ENCODE peak calls at places on chromosomes 11 and 22, in nine cellular contexts. One of them, this sample, is unnamed.

GRCh38 chr11:73869234-73869949 is 7.3 kb downstream of the COA4 start:
- DNase-seq in activated T-helper 1 cell treated with anti-CD3 and anti-CD28 coated beads, Interleukin-2, amount 50 U/mL, for 16 hours: no peak
- DNase-seq in naive thymus-derived CD8-positive, alpha-beta T cell: no peak
- DNase-seq in Right ventricle myocardium inferior: no peak
- DNase-seq in effector memory CD8-positive, alpha-beta T cell: no peak
- DNase-seq in adrenal gland: peak
- DNase-seq in T-helper 9 cell: no peak
- DNase-seq in D341Med: no peak
- DNase-seq in activated CD8-positive, alpha-beta memory T cell treated with anti-CD3 and anti-CD28 coated beads for 4 hours: no peak
- DNase-seq in this sample: peak

GRCh38 chr11:78549624-78550409 is 24.8 kb downstream of the NARS2 start:
- DNase-seq in activated T-helper 1 cell treated with anti-CD3 and anti-CD28 coated beads, Interleukin-2, amount 50 U/mL, for 16 hours: no peak
- DNase-seq in naive thymus-derived CD8-positive, alpha-beta T cell: no peak
- DNase-seq in Right ventricle myocardium inferior: no peak
- DNase-seq in effector memory CD8-positive, alpha-beta T cell: no peak
- DNase-seq in adrenal gland: no peak
- DNase-seq in T-helper 9 cell: no peak
- DNase-seq in D341Med: no peak
- DNase-seq in activated CD8-positive, alpha-beta memory T cell treated with anti-CD3 and anti-CD28 coated beads for 4 hours: no peak
- DNase-seq in this sample: no peak

GRCh38 chr11:34840736-34841386 is 75.3 kb downstream of the APIP start:
- DNase-seq in activated T-helper 1 cell treated with anti-CD3 and anti-CD28 coated beads, Interleukin-2, amount 50 U/mL, for 16 hours: no peak
- DNase-seq in naive thymus-derived CD8-positive, alpha-beta T cell: peak
- DNase-seq in Right ventricle myocardium inferior: no peak
- DNase-seq in effector memory CD8-positive, alpha-beta T cell: peak
- DNase-seq in adrenal gland: no peak
- DNase-seq in T-helper 9 cell: no peak
- DNase-seq in D341Med: peak
- DNase-seq in activated CD8-positive, alpha-beta memory T cell treated with anti-CD3 and anti-CD28 coated beads for 4 hours: no peak
- DNase-seq in this sample: peak

GRCh38 chr11:134656861-134657540 is 245.0 kb upstream of the B3GAT1 start:
- DNase-seq in activated T-helper 1 cell treated with anti-CD3 and anti-CD28 coated beads, Interleukin-2, amount 50 U/mL, for 16 hours: no peak
- DNase-seq in naive thymus-derived CD8-positive, alpha-beta T cell: peak
- DNase-seq in Right ventricle myocardium inferior: no peak
- DNase-seq in effector memory CD8-positive, alpha-beta T cell: no peak
- DNase-seq in adrenal gland: peak
- DNase-seq in T-helper 9 cell: no peak
- DNase-seq in D341Med: peak
- DNase-seq in activated CD8-positive, alpha-beta memory T cell treated with anti-CD3 and anti-CD28 coated beads for 4 hours: no peak
- DNase-seq in this sample: no peak

GRCh38 chr11:14645247-14645912 is 1.8 kb downstream of the PDE3B start:
- DNase-seq in activated T-helper 1 cell treated with anti-CD3 and anti-CD28 coated beads, Interleukin-2, amount 50 U/mL, for 16 hours: no peak
- DNase-seq in naive thymus-derived CD8-positive, alpha-beta T cell: no peak
- DNase-seq in Right ventricle myocardium inferior: no peak
- DNase-seq in effector memory CD8-positive, alpha-beta T cell: no peak
- DNase-seq in adrenal gland: no peak
- DNase-seq in T-helper 9 cell: no peak
- DNase-seq in D341Med: no peak
- DNase-seq in activated CD8-positive, alpha-beta memory T cell treated with anti-CD3 and anti-CD28 coated beads for 4 hours: no peak
- DNase-seq in this sample: peak

GRCh38 chr11:33773399-33774355 is 643 bp downstream of the FBXO3 start:
- DNase-seq in activated T-helper 1 cell treated with anti-CD3 and anti-CD28 coated beads, Interleukin-2, amount 50 U/mL, for 16 hours: no peak
- DNase-seq in naive thymus-derived CD8-positive, alpha-beta T cell: peak
- DNase-seq in Right ventricle myocardium inferior: no peak
- DNase-seq in effector memory CD8-positive, alpha-beta T cell: peak
- DNase-seq in adrenal gland: no peak
- DNase-seq in T-helper 9 cell: peak
- DNase-seq in D341Med: no peak
- DNase-seq in activated CD8-positive, alpha-beta memory T cell treated with anti-CD3 and anti-CD28 coated beads for 4 hours: no peak
- DNase-seq in this sample: peak

GRCh38 chr11:6568191-6568918 is 35.1 kb downstream of the RRP8 start:
- DNase-seq in activated T-helper 1 cell treated with anti-CD3 and anti-CD28 coated beads, Interleukin-2, amount 50 U/mL, for 16 hours: no peak
- DNase-seq in naive thymus-derived CD8-positive, alpha-beta T cell: no peak
- DNase-seq in Right ventricle myocardium inferior: no peak
- DNase-seq in effector memory CD8-positive, alpha-beta T cell: no peak
- DNase-seq in adrenal gland: peak
- DNase-seq in T-helper 9 cell: no peak
- DNase-seq in D341Med: no peak
- DNase-seq in activated CD8-positive, alpha-beta memory T cell treated with anti-CD3 and anti-CD28 coated beads for 4 hours: no peak
- DNase-seq in this sample: peak

GRCh38 chr22:20545681-20546521 is 38.5 kb downstream of the MED15 start:
- DNase-seq in activated T-helper 1 cell treated with anti-CD3 and anti-CD28 coated beads, Interleukin-2, amount 50 U/mL, for 16 hours: no peak
- DNase-seq in naive thymus-derived CD8-positive, alpha-beta T cell: no peak
- DNase-seq in Right ventricle myocardium inferior: no peak
- DNase-seq in effector memory CD8-positive, alpha-beta T cell: no peak
- DNase-seq in adrenal gland: no peak
- DNase-seq in T-helper 9 cell: no peak
- DNase-seq in D341Med: peak
- DNase-seq in activated CD8-positive, alpha-beta memory T cell treated with anti-CD3 and anti-CD28 coated beads for 4 hours: no peak
- DNase-seq in this sample: no peak

GRCh38 chr11:75468534-75469340 is 35.7 kb upstream of the KLHL35 start:
- DNase-seq in activated T-helper 1 cell treated with anti-CD3 and anti-CD28 coated beads, Interleukin-2, amount 50 U/mL, for 16 hours: no peak
- DNase-seq in naive thymus-derived CD8-positive, alpha-beta T cell: no peak
- DNase-seq in Right ventricle myocardium inferior: no peak
- DNase-seq in effector memory CD8-positive, alpha-beta T cell: no peak
- DNase-seq in adrenal gland: peak
- DNase-seq in T-helper 9 cell: no peak
- DNase-seq in D341Med: no peak
- DNase-seq in activated CD8-positive, alpha-beta memory T cell treated with anti-CD3 and anti-CD28 coated beads for 4 hours: no peak
- DNase-seq in this sample: peak